ENCODE peak calls at places on chromosomes 6 and 20, in seven cellular contexts. Z is adipocyte, E is GM06990, M is mucosa of descending colon, L is fibroblast of villous mesenchyme, R is stomach, T is ascending aorta. V is an unnamed sample.

GRCh38 chr6:161443868-161444267 is 170.0 kb upstream of the AGPAT4 start:
- DNase-seq in Z (no peak), E (no peak), M (no peak), L (no peak), R (no peak), T (no peak), V (peak)

GRCh38 chr6:144036064-144036873 is 28.2 kb upstream of the PLAGL1 start:
- DNase-seq in Z (peak), E (peak), M (peak), L (peak), R (no peak), T (no peak), V (no peak)

GRCh38 chr20:55069951-55070350 is 594.6 kb downstream of the DOK5 start:
- DNase-seq in Z (no peak), E (no peak), M (no peak), L (no peak), R (no peak), T (no peak), V (no peak)

GRCh38 chr6:160535270-160535669 is 128.8 kb downstream of the LPA start:
- DNase-seq in Z (no peak), E (no peak), M (no peak), L (no peak), R (no peak), T (no peak), V (no peak)

GRCh38 chr6:143405381-143406154 is 44.9 kb downstream of the ADAT2 start:
- DNase-seq in Z (no peak), E (no peak), M (no peak), L (peak), R (no peak), T (no peak), V (no peak)

GRCh38 chr20:44071057-44071456 is 115.9 kb downstream of the JPH2 start:
- DNase-seq in Z (no peak), E (no peak), M (no peak), L (no peak), R (peak), T (no peak), V (no peak)

GRCh38 chr6:134351615-134352474 is 33.9 kb upstream of the SGK1 start:
- DNase-seq in Z (no peak), E (no peak), M (no peak), L (peak), R (no peak), T (no peak), V (no peak)

GRCh38 chr6:117776441-117776840 is 101.2 kb downstream of the NUS1 start:
- DNase-seq in Z (no peak), E (no peak), M (no peak), L (peak), R (no peak), T (no peak), V (peak)

GRCh38 chr6:158374020-158374419 is 61.8 kb downstream of the TULP4 start:
- DNase-seq in Z (peak), E (no peak), M (no peak), L (peak), R (no peak), T (no peak), V (no peak)

GRCh38 chr6:157393667-157394329 is 12.8 kb downstream of the ZDHHC14 start:
- DNase-seq in Z (no peak), E (no peak), M (peak), L (no peak), R (no peak), T (no peak), V (no peak)

GRCh38 chr6:145544514-145544913 is 190.8 kb downstream of the EPM2A start:
- DNase-seq in Z (no peak), E (no peak), M (no peak), L (no peak), R (no peak), T (no peak), V (no peak)

GRCh38 chr6:24126586-24127192 is 674 bp downstream of the NRSN1 start:
- DNase-seq in Z (peak), E (no peak), M (peak), L (peak), R (no peak), T (no peak), V (peak)

GRCh38 chr6:27495386-27496135 is 22.7 kb upstream of the ZNF184 start:
- DNase-seq in Z (peak), E (peak), M (peak), L (peak), R (no peak), T (peak), V (no peak)

GRCh38 chr20:49657118-49657901 is 56.4 kb downstream of the B4GALT5 start:
- DNase-seq in Z (peak), E (no peak), M (no peak), L (peak), R (no peak), T (no peak), V (no peak)

GRCh38 chr20:14622796-14623195 is 285.4 kb upstream of the FLRT3 start:
- DNase-seq in Z (peak), E (no peak), M (no peak), L (peak), R (peak), T (no peak), V (no peak)

GRCh38 chr6:107230448-107230847 is 115.1 kb upstream of the BEND3 start:
- DNase-seq in Z (no peak), E (no peak), M (no peak), L (no peak), R (no peak), T (no peak), V (no peak)

GRCh38 chr6:128803911-128804310 is 79.0 kb upstream of the LAMA2 start:
- DNase-seq in Z (peak), E (no peak), M (no peak), L (peak), R (no peak), T (no peak), V (no peak)

GRCh38 chr6:139291813-139292619 is at the start of gene TXLNB:
- DNase-seq in Z (peak), E (peak), M (peak), L (peak), R (peak), T (peak), V (peak)

GRCh38 chr6:47098570-47098993 is 56.5 kb upstream of the ADGRF1 start:
- DNase-seq in Z (peak), E (no peak), M (no peak), L (peak), R (no peak), T (no peak), V (no peak)

GRCh38 chr6:56378966-56379608 is 131.7 kb upstream of the COL21A1 start:
- DNase-seq in Z (no peak), E (no peak), M (no peak), L (no peak), R (no peak), T (no peak), V (no peak)

GRCh38 chr20:36860811-36861624 is 14.9 kb upstream of the TLDC2 start:
- DNase-seq in Z (peak), E (no peak), M (no peak), L (no peak), R (no peak), T (no peak), V (peak)

GRCh38 chr6:114362396-114362795 is 19.6 kb upstream of the HS3ST5 start:
- DNase-seq in Z (no peak), E (no peak), M (no peak), L (no peak), R (no peak), T (no peak), V (no peak)

GRCh38 chr20:50953821-50954220 is 4.5 kb downstream of the DPM1 start:
- DNase-seq in Z (no peak), E (no peak), M (no peak), L (no peak), R (no peak), T (no peak), V (no peak)

GRCh38 chr6:132236744-132237143 is 164.5 kb downstream of the MOXD1 start:
- DNase-seq in Z (no peak), E (no peak), M (no peak), L (no peak), R (no peak), T (no peak), V (no peak)

GRCh38 chr20:12882832-12883506 is 125.8 kb upstream of the SPTLC3 start:
- DNase-seq in Z (peak), E (no peak), M (no peak), L (peak), R (no peak), T (no peak), V (no peak)

GRCh38 chr20:54668271-54669053 is 193.1 kb downstream of the DOK5 start:
- DNase-seq in Z (peak), E (peak), M (peak), L (peak), R (no peak), T (no peak), V (peak)

GRCh38 chr6:106804238-106805016 is 170.1 kb downstream of the CD24 start:
- DNase-seq in Z (no peak), E (no peak), M (no peak), L (no peak), R (no peak), T (no peak), V (no peak)

GRCh38 chr6:150494236-150494635 is 105.4 kb upstream of the PLEKHG1 start:
- DNase-seq in Z (no peak), E (no peak), M (no peak), L (no peak), R (no peak), T (no peak), V (no peak)

GRCh38 chr20:63023836-63024571 is 17.2 kb upstream of the BHLHE23 start:
- DNase-seq in Z (no peak), E (no peak), M (no peak), L (no peak), R (no peak), T (no peak), V (no peak)

GRCh38 chr6:23656257-23656731 is 469.7 kb upstream of the NRSN1 start:
- DNase-seq in Z (no peak), E (no peak), M (no peak), L (no peak), R (no peak), T (no peak), V (no peak)

GRCh38 chr20:47272893-47273590 is 83.5 kb downstream of the ZMYND8 start:
- DNase-seq in Z (peak), E (peak), M (peak), L (peak), R (peak), T (peak), V (peak)

GRCh38 chr6:15504581-15505350 is 158.1 kb downstream of the DTNBP1 start:
- DNase-seq in Z (peak), E (no peak), M (peak), L (peak), R (peak), T (no peak), V (no peak)

GRCh38 chr6:148445116-148445515 is 102.5 kb downstream of the SASH1 start:
- DNase-seq in Z (no peak), E (no peak), M (no peak), L (no peak), R (no peak), T (no peak), V (no peak)

GRCh38 chr6:157632821-157633220 is 190.2 kb upstream of the SNX9 start:
- DNase-seq in Z (peak), E (no peak), M (no peak), L (peak), R (no peak), T (no peak), V (no peak)

GRCh38 chr20:34977365-34978091 is 21.9 kb downstream of the MYH7B start:
- DNase-seq in Z (no peak), E (no peak), M (no peak), L (no peak), R (no peak), T (no peak), V (no peak)

GRCh38 chr6:41581381-41581991 is 35.3 kb downstream of the FOXP4 start:
- DNase-seq in Z (peak), E (no peak), M (no peak), L (peak), R (no peak), T (peak), V (no peak)

GRCh38 chr6:142845624-142846458 is 99.1 kb downstream of the HIVEP2 start:
- DNase-seq in Z (peak), E (peak), M (peak), L (peak), R (peak), T (peak), V (peak)

GRCh38 chr6:6803180-6803978 is 214.9 kb downstream of the LY86 start:
- DNase-seq in Z (no peak), E (peak), M (peak), L (no peak), R (peak), T (peak), V (peak)

GRCh38 chr6:114739656-114740055 is 396.8 kb upstream of the HS3ST5 start:
- DNase-seq in Z (no peak), E (no peak), M (no peak), L (no peak), R (no peak), T (no peak), V (no peak)

DNA sequence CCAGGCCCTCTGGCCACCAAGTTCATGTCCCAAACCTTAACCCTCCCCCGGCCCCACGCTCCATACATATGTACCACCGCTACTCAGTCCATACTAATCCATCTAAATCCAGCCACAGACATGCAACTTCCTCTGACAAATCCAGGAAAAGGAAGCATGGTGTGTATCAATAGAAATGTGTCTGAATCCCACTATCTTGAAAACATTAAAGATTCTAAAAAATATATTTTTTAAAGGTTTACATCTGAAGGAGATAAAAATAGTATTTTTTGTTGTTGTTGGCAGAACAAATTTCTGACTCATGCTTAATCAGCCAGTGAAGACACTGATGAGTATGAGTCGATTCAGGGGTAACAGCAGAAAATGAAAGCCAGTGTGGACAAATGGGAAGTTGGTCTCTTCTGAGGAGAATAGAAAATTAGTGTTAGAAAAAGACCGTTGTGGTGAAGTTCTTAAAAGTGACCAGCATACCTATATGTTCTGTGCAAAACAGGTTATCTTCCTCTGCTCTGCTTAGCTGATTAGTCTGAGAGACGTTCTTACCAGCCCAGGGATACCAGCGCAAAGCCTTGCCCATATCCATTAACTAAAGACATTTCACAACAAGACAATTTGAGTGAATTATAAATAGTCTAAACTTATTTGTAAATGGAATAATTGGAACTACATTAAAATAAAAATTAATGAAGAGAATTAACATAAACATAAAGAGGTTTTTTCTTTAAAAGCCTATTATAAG is 143.8 kb downstream of the PDE7B start:
- DNase-seq in Z (peak), E (no peak), M (no peak), L (peak), R (no peak), T (no peak), V (no peak)
- H3K4me3 ChIP-seq in Z (no peak), E (no peak), M (no peak), L (no peak), R (no peak), T (no peak), V (no peak)

GRCh38 chr6:137722749-137723272 is 144.2 kb upstream of the TNFAIP3 start:
- DNase-seq in Z (no peak), E (peak), M (no peak), L (no peak), R (no peak), T (no peak), V (no peak)
- H3K4me3 ChIP-seq in Z (no peak), E (no peak), M (no peak), L (no peak), R (no peak), T (no peak), V (no peak)

DNA sequence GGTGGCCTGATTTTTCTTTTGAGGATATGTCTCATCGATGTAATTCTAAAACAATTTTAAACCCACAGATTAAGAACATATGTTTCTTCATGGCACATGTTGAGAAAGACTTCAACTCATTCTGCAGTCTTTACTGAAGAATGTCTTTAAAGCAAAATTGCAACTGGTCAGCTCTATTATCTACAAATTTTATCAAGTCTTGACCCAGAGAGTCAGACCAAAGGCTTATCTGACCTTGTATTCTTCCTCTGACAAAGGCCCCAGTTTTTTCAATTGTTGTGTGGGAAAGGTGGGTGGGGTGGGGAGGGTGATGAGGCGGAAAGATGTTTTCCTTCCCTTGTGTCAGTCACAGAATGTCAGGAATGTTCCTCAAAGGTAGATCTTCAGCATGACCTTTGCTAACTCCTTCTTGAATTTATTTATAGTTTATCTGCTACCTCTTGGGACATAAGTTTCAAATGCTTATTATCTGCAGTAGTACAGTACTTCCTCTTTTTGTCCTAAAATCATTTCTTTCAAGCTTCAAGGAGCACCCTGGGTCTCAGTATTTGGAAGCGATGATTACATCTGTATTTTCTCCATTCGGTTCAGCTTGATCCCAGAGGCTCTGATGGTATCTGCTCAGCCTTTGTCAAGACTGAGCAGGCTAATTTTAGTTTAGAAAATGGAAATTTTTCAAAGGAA is 63.2 kb upstream of the TIAM2 start:
- DNase-seq in Z (peak), E (no peak), M (no peak), L (peak), R (no peak), T (no peak), V (peak)
- H3K4me3 ChIP-seq in Z (no peak), E (no peak), M (no peak), L (no peak), R (no peak), T (no peak), V (no peak)

DNA sequence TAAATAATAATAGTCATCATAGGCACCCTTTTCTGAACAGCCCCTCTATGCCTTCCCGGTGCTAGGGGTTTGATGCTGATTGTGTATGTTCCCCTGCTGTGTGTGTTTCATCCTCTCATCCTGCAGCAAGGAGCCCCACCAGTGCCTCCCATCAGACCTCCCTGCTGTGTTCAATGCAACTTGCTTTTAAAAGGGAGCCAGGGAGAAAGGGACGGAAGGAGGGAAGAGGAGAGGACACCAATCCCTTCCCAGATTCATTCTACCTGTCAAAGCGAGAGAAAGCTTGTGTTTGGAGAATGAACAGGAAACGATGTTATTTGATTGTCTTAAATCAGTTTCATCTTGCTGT is 259.2 kb downstream of the ADGB start:
- DNase-seq in Z (no peak), E (no peak), M (no peak), L (no peak), R (no peak), T (no peak), V (peak)
- H3K4me3 ChIP-seq in Z (peak), E (no peak), M (no peak), L (peak), R (peak), T (peak), V (peak)

GRCh38 chr6:99613705-99614429 is 7.2 kb downstream of the PRDM13 start:
- DNase-seq in Z (no peak), E (peak), M (no peak), L (peak), R (no peak), T (no peak), V (no peak)
- H3K4me3 ChIP-seq in Z (peak), E (peak), M (no peak), L (peak), R (peak), T (peak), V (no peak)

GRCh38 chr6:42960243-42961019 is at the start of gene GNMT:
- DNase-seq in Z (peak), E (no peak), M (peak), L (peak), R (peak), T (peak), V (no peak)
- H3K4me3 ChIP-seq in Z (peak), E (no peak), M (no peak), L (peak), R (peak), T (peak), V (no peak)

GRCh38 chr6:28802417-28803336 is 121.1 kb downstream of the TRIM27 start:
- DNase-seq in Z (no peak), E (peak), M (no peak), L (peak), R (no peak), T (no peak), V (peak)
- H3K4me3 ChIP-seq in Z (no peak), E (no peak), M (no peak), L (no peak), R (no peak), T (no peak), V (no peak)

V was measured in Karpas-422.